ENCODE peak calls at places on chromosomes 6 and 20, in seven cellular contexts. One of them, this sample, is unnamed.

GRCh38 chr6:81304486-81304885 is 448.0 kb downstream of the TENT5A start:
- DNase-seq in NCI-H2081: no peak
- DNase-seq in lower leg skin: no peak
- DNase-seq in RWPE1: no peak
- DNase-seq in GM18507: no peak
- DNase-seq in BE2C: no peak
- DNase-seq in NCI-H345: no peak
- DNase-seq in this sample: no peak

GRCh38 chr6:29813809-29814208 is 13.8 kb upstream of the HLA-G start:
- DNase-seq in RWPE1: peak
- DNase-seq in GM18507: no peak
- DNase-seq in NCI-H2081: no peak
- DNase-seq in BE2C: no peak
- DNase-seq in NCI-H345: no peak
- DNase-seq in lower leg skin: no peak
- DNase-seq in this sample: no peak

GRCh38 chr20:39108746-39109145 is 146.6 kb downstream of the DHX35 start:
- DNase-seq in lower leg skin: no peak
- DNase-seq in GM18507: no peak
- DNase-seq in NCI-H345: no peak
- DNase-seq in NCI-H2081: no peak
- DNase-seq in RWPE1: peak
- DNase-seq in BE2C: no peak
- DNase-seq in this sample: no peak

GRCh38 chr6:125357515-125358256 is 55.9 kb upstream of the HDDC2 start:
- DNase-seq in NCI-H2081: no peak
- DNase-seq in lower leg skin: no peak
- DNase-seq in RWPE1: no peak
- DNase-seq in BE2C: no peak
- DNase-seq in NCI-H345: no peak
- DNase-seq in GM18507: no peak
- DNase-seq in this sample: peak

GRCh38 chr20:48298851-48299484 is 513.7 kb upstream of the SULF2 start:
- DNase-seq in NCI-H345: peak
- DNase-seq in GM18507: no peak
- DNase-seq in RWPE1: peak
- DNase-seq in BE2C: peak
- DNase-seq in NCI-H2081: peak
- DNase-seq in lower leg skin: peak
- DNase-seq in this sample: no peak

GRCh38 chr6:44043036-44043478 is 84.2 kb downstream of the MRPL14 start:
- DNase-seq in RWPE1: no peak
- DNase-seq in NCI-H2081: no peak
- DNase-seq in lower leg skin: no peak
- DNase-seq in BE2C: no peak
- DNase-seq in NCI-H345: no peak
- DNase-seq in GM18507: no peak
- DNase-seq in this sample: no peak

GRCh38 chr6:146460941-146461340 is 82.7 kb upstream of the RAB32 start:
- DNase-seq in GM18507: no peak
- DNase-seq in NCI-H2081: no peak
- DNase-seq in NCI-H345: no peak
- DNase-seq in RWPE1: no peak
- DNase-seq in BE2C: no peak
- DNase-seq in lower leg skin: no peak
- DNase-seq in this sample: no peak

GRCh38 chr20:51473771-51474170 is 68.7 kb downstream of the NFATC2 start:
- DNase-seq in NCI-H345: no peak
- DNase-seq in GM18507: no peak
- DNase-seq in RWPE1: no peak
- DNase-seq in BE2C: no peak
- DNase-seq in NCI-H2081: no peak
- DNase-seq in lower leg skin: no peak
- DNase-seq in this sample: no peak

GRCh38 chr6:12458558-12458957 is 168.4 kb downstream of the EDN1 start:
- DNase-seq in NCI-H2081: no peak
- DNase-seq in lower leg skin: no peak
- DNase-seq in NCI-H345: no peak
- DNase-seq in BE2C: no peak
- DNase-seq in RWPE1: no peak
- DNase-seq in GM18507: no peak
- DNase-seq in this sample: no peak

GRCh38 chr20:45406260-45407066 is 1.6 kb upstream of the DBNDD2 start:
- DNase-seq in NCI-H345: peak
- DNase-seq in RWPE1: peak
- DNase-seq in BE2C: peak
- DNase-seq in lower leg skin: peak
- DNase-seq in GM18507: no peak
- DNase-seq in NCI-H2081: peak
- DNase-seq in this sample: peak

GRCh38 chr6:33812669-33813068 is 8.9 kb upstream of the MLN start:
- DNase-seq in NCI-H345: peak
- DNase-seq in GM18507: peak
- DNase-seq in RWPE1: peak
- DNase-seq in lower leg skin: no peak
- DNase-seq in BE2C: peak
- DNase-seq in NCI-H2081: peak
- DNase-seq in this sample: peak